ENCODE peak calls at places on chromosome 21, in nine cellular contexts. M, C, R, T, K, A, U, O and Y are unnamed samples.

GRCh38 chr21:16573581-16573980 is 843.8 kb downstream of the USP25 start:
- DNase-seq in T (no peak), O (no peak), U (no peak), M (no peak), R (no peak), A (no peak), C (peak; percentile 41), K (peak; percentile 74), Y (no peak)

GRCh38 chr21:36744560-36745231 is 45.8 kb downstream of the SIM2 start:
- DNase-seq in K (no peak), U (peak; percentile 7), M (no peak), T (no peak), R (no peak), C (no peak), O (no peak), A (no peak), Y (no peak)

GRCh38 chr21:45420623-45421041 is 15.7 kb downstream of the COL18A1 start:
- DNase-seq in U (no peak), C (no peak), A (peak; percentile 86), M (no peak), O (no peak), K (no peak), R (no peak), T (no peak), Y (no peak)

GRCh38 chr21:46424621-46425020 is 34.1 kb upstream of the DIP2A start:
- DNase-seq in A (no peak), U (no peak), O (no peak), C (no peak), R (no peak), K (no peak), M (no peak), T (no peak), Y (no peak)

GRCh38 chr21:43865471-43866181 is 603 bp downstream of the AGPAT3 start:
- DNase-seq in C (peak; percentile 28), R (peak; percentile 43), A (peak; percentile 40), O (no peak), M (peak; percentile 49), T (peak; percentile 65), K (peak; percentile 20), U (peak; percentile 30), Y (peak; percentile 45)

GRCh38 chr21:25687787-25688186 is 46.9 kb downstream of the ATP5PF start:
- DNase-seq in C (no peak), K (no peak), M (no peak), O (no peak), A (no peak), R (no peak), U (no peak), T (no peak), Y (no peak)

GRCh38 chr21:37593015-37593414 is 226.4 kb downstream of the DYRK1A start:
- DNase-seq in M (no peak), T (no peak), C (peak; percentile 4), U (no peak), R (no peak), K (no peak), O (no peak), A (no peak), Y (no peak)

GRCh38 chr21:23853796-23854379 is 1753.4 kb downstream of the MRPL39 start:
- DNase-seq in T (no peak), M (no peak), A (peak; percentile 26), U (peak; percentile 3), K (peak; percentile 13), O (no peak), R (no peak), C (peak; percentile 12), Y (peak; percentile 23)

GRCh38 chr21:43884861-43885370 is 19.9 kb downstream of the AGPAT3 start:
- DNase-seq in M (no peak), K (no peak), U (no peak), R (no peak), C (peak; percentile 20), T (no peak), A (no peak), O (no peak), Y (no peak)

GRCh38 chr21:45479691-45480675 is 62.3 kb downstream of the SLC19A1 start:
- DNase-seq in O (no peak), K (no peak), M (peak; percentile 32), R (no peak), U (no peak), T (peak; percentile 52), A (no peak), C (no peak), Y (no peak)

GRCh38 chr21:16605588-16605987 is 875.8 kb downstream of the USP25 start:
- DNase-seq in A (no peak), R (no peak), K (peak; percentile 51), O (no peak), U (no peak), T (no peak), M (no peak), C (peak; percentile 40), Y (no peak)

GRCh38 chr21:15976807-15977206 is 247.0 kb downstream of the USP25 start:
- DNase-seq in O (no peak), R (no peak), T (no peak), M (no peak), C (peak; percentile 42), A (peak; percentile 9), K (peak; percentile 5), U (no peak), Y (no peak)

GRCh38 chr21:32352556-32352955 is 40.3 kb downstream of the URB1 start:
- DNase-seq in A (no peak), U (no peak), T (no peak), M (no peak), C (no peak), O (no peak), K (no peak), R (no peak), Y (no peak)

GRCh38 chr21:26753822-26754221 is 91.4 kb downstream of the ADAMTS1 start:
- DNase-seq in U (no peak), C (no peak), T (no peak), M (no peak), A (no peak), O (no peak), K (no peak), R (no peak), Y (no peak)